ENCODE peak calls at places on chromosomes 2 and 18, in eight cellular contexts. N is WERI-Rb-1; L is brain microvascular endothelial cell; I is CD8-positive, alpha-beta T cell; W is left ventricle myocardium inferior; H is neural progenitor cell; P is GM12878; Z is pancreas. T is an unnamed sample. For H3K27me3, the result is how much of the 10 kb centered on the place peaks cover.

GRCh38 chr2:237542001-237542704 is 24.2 kb upstream of the PRLH start:
- DNase-seq in N (no peak), L (no peak), I (no peak), W (no peak), H (no peak), P (no peak), Z (no peak), T (no peak)

GRCh38 chr2:240959214-240959940 is 39.0 kb upstream of the SNED1 start:
- DNase-seq in N (no peak), L (no peak), I (no peak), W (no peak), H (no peak), P (no peak), Z (peak), T (no peak)

GRCh38 chr18:35756506-35757117 is 175.1 kb downstream of the GALNT1 start:
- DNase-seq in N (peak), L (peak), I (no peak), W (no peak), H (peak), P (no peak), Z (no peak), T (peak)

GRCh38 chr2:228522276-228522675 is 340.8 kb upstream of the SPHKAP start:
- DNase-seq in N (no peak), L (no peak), I (no peak), W (no peak), H (no peak), P (no peak), Z (no peak), T (no peak)

GRCh38 chr2:170313636-170314348 is 135.8 kb downstream of the MYO3B start:
- DNase-seq in N (no peak), L (no peak), I (no peak), W (no peak), H (no peak), P (no peak), Z (no peak), T (no peak)

GRCh38 chr2:168338803-168339437 is 91.5 kb upstream of the STK39 start:
- DNase-seq in N (no peak), L (no peak), I (no peak), W (no peak), H (no peak), P (no peak), Z (no peak), T (no peak)

GRCh38 chr2:28869494-28870145 is 489 bp downstream of the TRMT61B start:
- DNase-seq in N (no peak), L (no peak), I (no peak), W (no peak), H (peak), P (no peak), Z (no peak), T (no peak)

GRCh38 chr2:173249661-173250641 is 104.7 kb upstream of the CDCA7 start:
- DNase-seq in N (no peak), L (no peak), I (no peak), W (no peak), H (peak), P (no peak), Z (no peak), T (no peak)

GRCh38 chr2:128445533-128445900 is 126.8 kb upstream of the HS6ST1 start:
- DNase-seq in N (peak), L (no peak), I (no peak), W (no peak), H (no peak), P (no peak), Z (no peak), T (no peak)

GRCh38 chr2:109172556-109173105 is 43.6 kb downstream of the SH3RF3 start:
- DNase-seq in N (no peak), L (no peak), I (no peak), W (no peak), H (no peak), P (no peak), Z (no peak), T (no peak)

GRCh38 chr2:192030289-192030688 is 164.4 kb downstream of the TMEFF2 start:
- DNase-seq in N (no peak), L (peak), I (no peak), W (no peak), H (no peak), P (no peak), Z (no peak), T (no peak)

GRCh38 chr2:230794472-230794871 is 70.3 kb upstream of the ITM2C start:
- DNase-seq in N (no peak), L (peak), I (no peak), W (no peak), H (no peak), P (no peak), Z (no peak), T (peak)

GRCh38 chr2:15198051-15198450 is 363.1 kb downstream of the NBAS start:
- DNase-seq in N (no peak), L (no peak), I (no peak), W (no peak), H (no peak), P (no peak), Z (no peak), T (no peak)

GRCh38 chr2:18049325-18049724 is 170.9 kb downstream of the KCNS3 start:
- DNase-seq in N (no peak), L (no peak), I (no peak), W (no peak), H (no peak), P (no peak), Z (no peak), T (no peak)

GRCh38 chr18:46315187-46315586 is 211.0 kb downstream of the HAUS1 start:
- DNase-seq in N (no peak), L (no peak), I (no peak), W (no peak), H (no peak), P (no peak), Z (no peak), T (no peak)

GRCh38 chr2:10229462-10230099 is 73.1 kb upstream of the HPCAL1 start:
- DNase-seq in N (no peak), L (no peak), I (no peak), W (no peak), H (peak), P (no peak), Z (no peak), T (no peak)

GRCh38 chr2:25324905-25325592 is 16.7 kb downstream of the DNMT3A start:
- DNase-seq in N (no peak), L (peak), I (no peak), W (no peak), H (no peak), P (no peak), Z (peak), T (no peak)

GRCh38 chr2:224333631-224334030 is 68.3 kb downstream of the FAM124B start:
- DNase-seq in N (peak), L (no peak), I (no peak), W (no peak), H (no peak), P (no peak), Z (no peak), T (no peak)

GRCh38 chr2:74450570-74451190 is 4.2 kb upstream of the INO80B start:
- DNase-seq in N (no peak), L (no peak), I (no peak), W (no peak), H (no peak), P (no peak), Z (no peak), T (no peak)

GRCh38 chr2:20443276-20443920 is 3.5 kb upstream of the RHOB start:
- DNase-seq in N (peak), L (no peak), I (no peak), W (no peak), H (peak), P (no peak), Z (peak), T (no peak)

GRCh38 chr2:197786010-197786877 is 1.1 kb upstream of the BOLL start:
- DNase-seq in N (no peak), L (no peak), I (no peak), W (peak), H (peak), P (no peak), Z (peak), T (peak)

GRCh38 chr2:129908721-129909373 is 70.6 kb upstream of the RAB6C start:
- DNase-seq in N (no peak), L (no peak), I (no peak), W (no peak), H (no peak), P (no peak), Z (no peak), T (no peak)

GRCh38 chr2:96928277-96928781 is 58.1 kb downstream of the FAM178B start:
- DNase-seq in N (no peak), L (no peak), I (no peak), W (no peak), H (no peak), P (no peak), Z (no peak), T (no peak)

GRCh38 chr2:168459256-168459655 is 3.2 kb downstream of the CERS6 start:
- DNase-seq in N (no peak), L (no peak), I (no peak), W (no peak), H (no peak), P (no peak), Z (no peak), T (no peak)

GRCh38 chr2:113901943-113902342 is 12.1 kb downstream of the ACTR3 start:
- DNase-seq in N (no peak), L (no peak), I (no peak), W (no peak), H (no peak), P (no peak), Z (no peak), T (no peak)

GRCh38 chr2:33011941-33012340 is 65.2 kb downstream of the LTBP1 start:
- DNase-seq in N (no peak), L (peak), I (no peak), W (no peak), H (no peak), P (no peak), Z (no peak), T (no peak)

GRCh38 chr2:191155608-191156071 is 4.8 kb upstream of the STAT4 start:
- DNase-seq in N (peak), L (no peak), I (no peak), W (no peak), H (no peak), P (no peak), Z (no peak), T (no peak)

GRCh38 chr2:181228661-181229060 is 228.5 kb upstream of the ITGA4 start:
- DNase-seq in N (no peak), L (no peak), I (no peak), W (no peak), H (no peak), P (no peak), Z (no peak), T (no peak)

GRCh38 chr18:50836521-50836957 is 16.7 kb upstream of the MRO start:
- DNase-seq in N (no peak), L (peak), I (no peak), W (no peak), H (no peak), P (peak), Z (no peak), T (no peak)

GRCh38 chr2:30394096-30394495 is 53.0 kb upstream of the LCLAT1 start:
- DNase-seq in N (no peak), L (no peak), I (no peak), W (no peak), H (no peak), P (no peak), Z (no peak), T (no peak)

GRCh38 chr18:54388203-54389142 is 30.8 kb downstream of the C18orf54 start:
- DNase-seq in N (no peak), L (peak), I (no peak), W (no peak), H (peak), P (peak), Z (no peak), T (no peak)

GRCh38 chr2:53268626-53269025 is 499.0 kb upstream of the CHAC2 start:
- DNase-seq in N (no peak), L (no peak), I (no peak), W (no peak), H (no peak), P (no peak), Z (no peak), T (no peak)

GRCh38 chr2:241796209-241796608 is 12.8 kb upstream of the NEU4 start:
- DNase-seq in N (no peak), L (no peak), I (no peak), W (peak), H (no peak), P (no peak), Z (no peak), T (no peak)

GRCh38 chr2:195092341-195092740 is 564.7 kb upstream of the SLC39A10 start:
- DNase-seq in N (no peak), L (no peak), I (no peak), W (no peak), H (peak), P (no peak), Z (no peak), T (no peak)

GRCh38 chr18:34222025-34222395 is 2.7 kb downstream of the NOL4 start:
- DNase-seq in N (peak), L (no peak), I (no peak), W (no peak), H (peak), P (no peak), Z (no peak), T (no peak)

GRCh38 chr2:71744781-71745180 is 291.4 kb downstream of the DYSF start:
- DNase-seq in N (no peak), L (no peak), I (no peak), W (no peak), H (no peak), P (no peak), Z (no peak), T (no peak)

GRCh38 chr2:190216829-190217228 is 102.8 kb downstream of the HIBCH start:
- DNase-seq in N (peak), L (no peak), I (no peak), W (peak), H (peak), P (no peak), Z (peak), T (no peak)

GRCh38 chr2:10034333-10035052 is 8.9 kb upstream of the KLF11 start:
- DNase-seq in N (no peak), L (no peak), I (no peak), W (no peak), H (no peak), P (no peak), Z (no peak), T (no peak)

GRCh38 chr2:30511122-30512083 is 64.4 kb downstream of the LCLAT1 start:
- DNase-seq in N (no peak), L (peak), I (no peak), W (peak), H (no peak), P (no peak), Z (no peak), T (no peak)

GRCh38 chr2:157178865-157179264 is 78.6 kb upstream of the GALNT5 start:
- DNase-seq in N (no peak), L (no peak), I (no peak), W (no peak), H (no peak), P (no peak), Z (no peak), T (no peak)
- TF ChIP-seq CTCF in N (peak), L (peak), I (no peak), W (no peak), H (peak), P (peak), Z (no peak), T (no peak)

GRCh38 chr2:174609261-174609660 is 11.7 kb upstream of the WIPF1 start:
- DNase-seq in N (no peak), L (no peak), I (no peak), W (no peak), H (no peak), P (no peak), Z (no peak), T (no peak)
- H3K27me3 ChIP-seq in N (under half), L (under half), I (under half), W (under half), H (under half), P (under half), Z (under half), T (under half)

DNA sequence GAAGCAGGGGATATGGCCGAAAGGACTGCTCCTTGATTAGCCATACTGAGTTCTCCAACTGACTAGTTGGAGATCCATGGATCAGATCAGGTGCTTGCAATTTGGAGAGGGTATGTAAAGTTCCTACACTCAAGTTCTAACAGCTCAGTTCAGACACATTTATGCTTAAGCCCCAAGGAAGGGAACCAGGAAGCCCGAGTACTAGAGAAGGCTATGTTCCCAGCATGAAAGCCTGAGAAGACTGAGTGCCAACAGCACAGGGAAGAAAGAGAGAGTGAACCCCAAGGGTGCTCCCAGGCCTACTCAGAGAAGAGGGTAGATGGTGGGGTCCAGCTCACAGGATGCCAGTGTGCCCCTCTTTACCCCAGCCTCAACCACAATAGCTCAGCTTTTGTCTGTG is 16.1 kb upstream of the SPTBN1 start:
- DNase-seq in N (no peak), L (no peak), I (no peak), W (no peak), H (no peak), P (no peak), Z (no peak), T (no peak)
- H3K27ac ChIP-seq in N (no peak), L (no peak), I (no peak), W (peak), H (no peak), P (no peak), Z (no peak), T (no peak)

DNA sequence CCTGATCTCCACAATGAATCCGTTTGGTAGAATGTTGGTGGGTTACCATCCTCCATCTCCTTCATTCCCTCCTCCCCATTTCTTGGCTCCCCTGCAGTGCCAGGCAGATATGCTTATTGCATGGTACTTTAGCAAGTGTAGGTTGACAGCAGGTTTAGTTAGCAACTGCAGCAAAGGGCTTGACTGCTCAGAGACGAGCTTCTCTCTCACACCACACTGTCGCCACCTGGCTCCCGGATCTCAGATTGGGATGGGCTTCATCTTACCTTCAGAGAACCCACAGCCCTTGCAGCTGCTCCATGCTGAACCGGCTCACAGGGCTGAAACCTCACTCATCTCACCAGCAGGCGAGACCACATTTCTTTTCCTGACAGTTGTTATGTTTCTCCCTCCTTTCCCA is 88.8 kb downstream of the VWA3B start:
- DNase-seq in N (peak), L (no peak), I (no peak), W (no peak), H (peak), P (no peak), Z (no peak), T (no peak)
- TF ChIP-seq CTCF in N (peak), L (no peak), I (no peak), W (peak), H (no peak), P (peak), Z (no peak), T (no peak)

DNA sequence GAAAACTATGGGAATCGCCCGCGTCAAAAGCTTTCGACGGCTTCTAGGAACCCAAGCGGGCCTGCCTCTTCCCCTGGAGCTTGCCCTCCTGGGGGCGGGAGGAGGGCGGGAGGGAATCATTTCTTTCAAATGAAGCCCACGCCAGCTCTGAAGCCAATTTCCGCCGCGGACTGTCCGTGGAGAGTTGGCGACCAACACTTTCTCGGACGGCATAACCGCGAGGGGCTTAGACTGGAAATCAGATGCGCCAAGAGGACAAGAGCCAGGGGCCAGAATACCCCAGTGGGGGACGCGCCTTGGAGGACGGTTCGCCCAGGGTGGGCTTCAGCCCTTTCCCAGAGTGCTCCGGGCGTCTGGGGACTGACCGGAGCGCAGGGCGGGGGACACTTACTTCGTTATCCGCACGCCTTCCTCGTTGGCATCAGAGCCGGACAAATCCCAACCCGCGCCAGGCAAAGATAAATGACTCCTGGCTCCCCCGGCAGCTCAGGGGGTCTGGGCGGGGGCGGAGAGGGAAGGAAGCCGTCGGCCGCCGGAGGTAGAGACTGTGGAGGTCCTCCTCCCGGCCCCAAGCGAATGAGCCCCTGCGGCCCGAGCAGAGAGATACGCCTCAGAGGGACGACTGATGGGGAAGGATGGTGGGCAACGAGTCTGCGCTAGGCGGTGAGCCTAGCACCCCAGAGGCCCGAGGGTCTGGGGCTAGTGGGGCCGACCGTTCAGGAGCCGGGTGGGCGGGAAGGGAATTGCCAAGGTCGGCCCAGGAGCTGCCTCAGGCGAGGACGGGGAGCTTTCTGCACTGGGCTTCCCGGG is 4.6 kb upstream of the SATB2 start:
- DNase-seq in N (no peak), L (no peak), I (no peak), W (no peak), H (peak), P (no peak), Z (peak), T (no peak)
- H3K27me3 ChIP-seq in N (under half), L (half or more), I (half or more), W (half or more), H (half or more), P (under half), Z (under half), T (half or more)

GRCh38 chr2:46955764-46956163 is 40.2 kb upstream of the MCFD2 start:
- DNase-seq in N (no peak), L (no peak), I (no peak), W (no peak), H (no peak), P (no peak), Z (peak), T (no peak)

GRCh38 chr2:46956981-46957531 is 41.5 kb upstream of the MCFD2 start:
- DNase-seq in N (no peak), L (no peak), I (no peak), W (peak), H (no peak), P (no peak), Z (peak), T (no peak)

GRCh38 chr2:46952171-46952570 is 36.6 kb upstream of the MCFD2 start:
- DNase-seq in N (no peak), L (no peak), I (no peak), W (no peak), H (no peak), P (no peak), Z (no peak), T (no peak)

GRCh38 chr2:46958431-46959017 is 42.9 kb upstream of the MCFD2 start:
- DNase-seq in N (no peak), L (no peak), I (no peak), W (no peak), H (no peak), P (no peak), Z (no peak), T (no peak)

GRCh38 chr2:46954951-46955571 is 39.5 kb upstream of the MCFD2 start:
- DNase-seq in N (peak), L (peak), I (no peak), W (peak), H (peak), P (no peak), Z (peak), T (no peak)
- H3K27ac ChIP-seq in N (no peak), L (peak), I (no peak), W (peak), H (peak), P (no peak), Z (peak), T (no peak)

GRCh38 chr2:3805120-3805519 is 101.7 kb downstream of the DCDC2C start:
- DNase-seq in N (peak), L (peak), I (no peak), W (no peak), H (peak), P (no peak), Z (no peak), T (no peak)
- TF ChIP-seq CTCF in N (peak), L (peak), I (no peak), W (peak), H (peak), P (peak), Z (no peak), T (no peak)

DNA sequence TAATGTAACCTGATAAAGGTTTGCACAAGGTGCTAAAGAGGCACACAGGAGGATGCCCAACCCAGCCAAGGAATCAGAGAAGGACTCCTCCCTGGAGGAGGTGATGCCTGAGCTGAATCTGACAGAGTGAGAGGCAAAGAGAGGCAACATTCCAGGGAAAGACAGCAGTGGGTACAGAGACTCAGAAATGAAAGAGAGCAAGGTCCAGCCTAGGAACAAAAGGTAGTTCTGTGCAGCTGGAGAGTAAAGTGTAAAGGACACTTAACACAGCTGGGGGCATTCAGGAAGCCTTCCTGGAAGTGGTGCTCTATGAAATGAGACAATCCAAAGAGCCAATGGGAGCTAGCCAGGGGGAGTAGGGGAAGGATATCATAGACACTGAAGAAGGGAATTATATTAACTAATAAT is 181.0 kb upstream of the GLI2 start:
- DNase-seq in N (no peak), L (no peak), I (no peak), W (no peak), H (no peak), P (no peak), Z (no peak), T (no peak)
- H3K27me3 ChIP-seq in N (under half), L (under half), I (under half), W (under half), H (half or more), P (under half), Z (under half), T (under half)